ENCODE peak calls at places on chromosomes 16 and 17, in five cellular contexts. D is K562, V is neural progenitor cell, W is mammary epithelial cell, B is HepG2. X is an unnamed sample.

GRCh38 chr17:59798111-59798510 is 90.7 kb downstream of the VMP1 start:
- DNase-seq in D (no peak), V (no peak), W (no peak), B (no peak), X (no peak)

GRCh38 chr17:31415004-31415454 is 23.6 kb downstream of the RAB11FIP4 start:
- DNase-seq in D (no peak), V (no peak), W (no peak), B (peak; percentile 11), X (peak; percentile 40)

GRCh38 chr17:62778990-62779681 is 29.0 kb downstream of the MARCHF10 start:
- DNase-seq in D (peak; percentile 20), V (no peak), W (peak; percentile 99), B (peak; percentile 48), X (no peak)

GRCh38 chr17:49259663-49260010 is 29.1 kb upstream of the PHOSPHO1 start:
- DNase-seq in D (no peak), V (no peak), W (no peak), B (no peak), X (no peak)

GRCh38 chr17:35224436-35224835 is 18.4 kb upstream of the SLFN5 start:
- DNase-seq in D (no peak), V (no peak), W (no peak), B (no peak), X (no peak)

GRCh38 chr16:34050787-34051320 is 591.4 kb downstream of the TP53TG3F start:
- DNase-seq in D (no peak), V (no peak), W (no peak), B (no peak), X (no peak)

GRCh38 chr17:39684369-39685043 is 3.4 kb downstream of the PGAP3 start:
- DNase-seq in D (no peak), V (no peak), W (no peak), B (no peak), X (no peak)

GRCh38 chr17:76529643-76530488 is 7.6 kb downstream of the CYGB start:
- DNase-seq in D (peak; percentile 89), V (peak; percentile 55), W (peak; percentile 38), B (peak; percentile 61), X (no peak)

GRCh38 chr17:75830168-75831031 is 13.8 kb downstream of the UNC13D start:
- DNase-seq in D (no peak), V (peak; percentile 71), W (no peak), B (no peak), X (peak; percentile 89)

GRCh38 chr17:55134486-55135157 is 130.1 kb upstream of the HLF start:
- DNase-seq in D (no peak), V (no peak), W (peak; percentile 12), B (no peak), X (no peak)

GRCh38 chr17:72953621-72954020 is 138.9 kb downstream of the SLC39A11 start:
- DNase-seq in D (no peak), V (no peak), W (no peak), B (no peak), X (no peak)

GRCh38 chr16:68346892-68347480 is 36.2 kb downstream of the PRMT7 start:
- DNase-seq in D (no peak), V (no peak), W (no peak), B (no peak), X (no peak)

GRCh38 chr17:44355642-44356099 is 8.0 kb downstream of the FAM171A2 start:
- DNase-seq in D (no peak), V (no peak), W (no peak), B (no peak), X (no peak)

GRCh38 chr17:44353656-44354331 is 8.7 kb downstream of the GRN start:
- DNase-seq in D (no peak), V (peak; percentile 81), W (no peak), B (no peak), X (peak; percentile 64)

GRCh38 chr17:44355310-44355640 is 8.4 kb downstream of the FAM171A2 start:
- DNase-seq in D (no peak), V (no peak), W (no peak), B (no peak), X (peak; percentile 30)

GRCh38 chr17:44356241-44356640 is 7.4 kb downstream of the FAM171A2 start:
- DNase-seq in D (no peak), V (no peak), W (no peak), B (no peak), X (no peak)

DNA sequence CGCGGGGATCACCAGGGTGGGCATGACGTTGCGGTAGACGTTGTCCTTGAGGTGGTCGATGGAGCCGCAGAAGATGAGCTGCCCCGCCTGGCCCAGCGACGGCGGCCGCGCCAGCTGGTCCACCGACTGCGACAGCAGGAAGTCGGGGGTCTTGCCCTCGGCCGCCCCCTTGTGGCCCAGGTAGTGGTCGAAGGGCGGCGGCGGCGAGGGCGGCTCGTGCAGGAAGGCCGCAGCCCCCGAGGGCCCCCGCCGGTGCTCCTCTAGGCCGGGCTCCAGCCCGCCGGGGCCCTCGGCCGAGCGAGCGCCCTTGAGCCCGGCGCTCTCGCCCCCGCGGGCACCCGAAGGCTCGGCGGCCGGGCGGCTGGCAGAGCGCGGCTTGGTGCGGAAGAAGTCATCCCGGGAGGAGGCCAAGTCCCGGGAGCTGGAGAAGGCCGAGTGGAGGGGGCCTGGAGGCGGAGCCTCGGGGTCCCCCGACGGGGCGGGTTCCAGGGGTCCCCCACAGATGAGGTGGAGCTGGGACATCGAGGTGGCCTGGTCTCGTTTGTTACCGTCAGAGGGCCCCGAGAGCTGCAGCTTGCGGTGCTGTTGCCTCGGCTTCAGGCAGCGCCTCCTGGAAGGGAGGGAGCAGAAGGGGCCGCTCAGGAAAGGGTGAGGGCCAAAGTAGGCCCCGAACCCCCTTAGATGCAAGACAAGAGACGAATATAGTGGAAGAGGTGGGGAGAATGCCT is 8.9 kb downstream of the FAM171A2 start:
- DNase-seq in D (no peak), V (peak; percentile 91), W (no peak), B (no peak), X (peak; percentile 89)
- H2AFZ ChIP-seq in D (no peak overlapping the region), V (no peak overlapping the region), W (peak overlapping the region; percentile 20), B (no peak overlapping the region), X (peak overlapping the region; percentile 14)

GRCh38 chr16:9479008-9479407 is 387.6 kb downstream of the HAPSTR1 start:
- DNase-seq in D (no peak), V (no peak), W (no peak), B (no peak), X (no peak)
- H2AFZ ChIP-seq in D (no peak overlapping the region), V (no peak overlapping the region), W (no peak overlapping the region), B (no peak overlapping the region), X (no peak overlapping the region)

DNA sequence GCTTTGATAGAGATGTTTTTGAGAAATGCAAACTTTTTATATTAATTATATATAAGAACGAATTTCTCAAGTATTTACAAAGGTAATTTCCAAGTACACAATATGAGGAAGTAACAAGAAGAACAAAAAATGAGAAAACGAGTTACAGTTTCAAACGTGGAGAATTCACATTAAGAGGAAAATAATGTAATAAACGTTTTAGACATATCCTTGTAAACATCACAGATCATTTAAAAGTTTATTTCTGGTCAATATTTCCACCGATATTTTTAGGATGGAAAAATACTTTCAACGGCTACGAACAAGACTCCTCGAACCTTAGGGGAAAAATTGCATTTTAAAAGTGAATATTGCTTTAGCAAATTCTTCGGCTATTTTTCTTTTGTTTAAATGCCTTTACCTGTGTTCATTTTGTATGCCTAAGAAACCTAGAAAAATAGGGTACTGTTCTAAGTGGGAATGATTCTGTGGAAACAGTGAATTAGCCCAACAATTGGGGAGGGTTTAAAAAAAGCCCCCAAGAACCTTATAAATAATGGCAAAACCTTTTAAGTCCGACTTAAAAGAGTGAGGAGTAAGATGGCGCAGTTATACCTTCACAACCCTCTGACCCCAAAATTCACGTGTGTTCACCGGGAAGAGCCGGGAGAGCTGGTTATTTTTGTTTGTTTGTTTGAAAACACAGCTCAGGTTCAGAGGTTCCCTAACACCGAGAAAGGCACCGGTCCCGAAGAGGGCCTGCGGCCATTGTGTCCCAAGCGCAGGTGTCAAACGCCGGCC is 3.3 kb downstream of the HNF1B start:
- DNase-seq in D (no peak), V (no peak), W (no peak), B (no peak), X (no peak)
- H2AFZ ChIP-seq in D (no peak overlapping the region), V (no peak overlapping the region), W (no peak overlapping the region), B (no peak overlapping the region), X (peak overlapping the region; percentile 92)

DNA sequence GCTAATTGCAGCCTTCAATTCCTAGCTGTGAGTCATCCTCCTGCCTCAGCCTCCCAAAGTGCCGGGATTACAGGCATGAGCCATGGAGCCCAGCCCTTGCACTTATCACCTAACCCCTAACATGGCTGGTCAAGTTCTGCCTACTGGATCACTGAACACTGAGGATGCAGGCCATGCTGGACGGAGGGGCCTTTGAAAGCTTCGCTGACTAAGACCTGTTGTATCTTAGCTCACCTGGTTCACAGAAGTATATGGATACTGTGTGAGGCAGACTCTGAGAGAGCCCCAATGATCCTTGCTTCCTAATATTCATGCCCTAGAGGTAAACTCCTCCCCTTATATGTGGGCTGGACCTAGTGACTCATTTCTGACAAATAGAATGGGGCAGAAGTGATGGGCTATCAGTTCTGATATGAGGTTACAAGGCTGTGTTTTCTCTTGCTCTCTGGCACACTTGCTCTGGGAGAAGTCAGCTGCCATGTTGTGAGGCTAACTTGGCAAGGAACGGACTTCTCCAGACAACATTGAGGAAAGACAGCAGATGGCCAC is 11.7 kb upstream of the TMIGD1 start:
- DNase-seq in D (peak; percentile 64), V (no peak), W (peak; percentile 39), B (peak; percentile 71), X (no peak)
- H2AFZ ChIP-seq in D (peak overlapping the region; percentile 89), V (no peak overlapping the region), W (no peak overlapping the region), B (no peak overlapping the region), X (no peak overlapping the region)

X was measured in GM23338.